ENCODE peak calls at places on chromosomes 4 and X, in four cellular contexts. K is SK-N-SH, W is HCT116, Z is H1. G is an unnamed sample.
A peak's percentile ranks its signal among the peaks of the same experiment; 100 is the strongest.

GRCh38 chrX:32673193-32673592 is 538.2 kb downstream of the DMD start:
- DNase-seq in K (no peak), W (no peak), Z (no peak), G (peak; percentile 39)

GRCh38 chr4:85720736-85721135 is 245.8 kb downstream of the ARHGAP24 start:
- DNase-seq in K (no peak), Z (no peak), W (no peak), G (no peak)

GRCh38 chrX:46913710-46914109 is 1.5 kb downstream of the JADE3 start:
- DNase-seq in K (peak; percentile 21), Z (no peak), W (no peak), G (peak; percentile 69)

GRCh38 chrX:77785400-77785745 is 643 bp downstream of the ATRX start:
- DNase-seq in Z (no peak), W (no peak), K (peak; percentile 74), G (no peak)

GRCh38 chr4:168887809-168888208 is 122.2 kb downstream of the CBR4 start:
- DNase-seq in W (no peak), Z (no peak), K (no peak), G (no peak)

GRCh38 chrX:132030264-132030663 is 7.2 kb downstream of the STK26 start:
- DNase-seq in Z (no peak), K (no peak), W (no peak), G (no peak)

GRCh38 chrX:53437211-53437610 is 3.0 kb upstream of the HSD17B10 start:
- DNase-seq in Z (no peak), W (no peak), K (no peak), G (no peak)

GRCh38 chr4:105025263-105026017 is 121.2 kb upstream of the TET2 start:
- DNase-seq in W (no peak), K (no peak), Z (no peak), G (no peak)

GRCh38 chrX:27186671-27187070 is 276.5 kb downstream of the PPP4R3C start:
- DNase-seq in W (peak; percentile 3), K (peak; percentile 18), Z (no peak), G (peak; percentile 4)

GRCh38 chr4:2482693-2483092 is 13.8 kb downstream of the RNF4 start:
- DNase-seq in W (no peak), K (no peak), Z (no peak), G (no peak)

GRCh38 chrX:134631404-134632346 is 26.6 kb downstream of the PLAC1 start:
- DNase-seq in Z (no peak), K (no peak), W (no peak), G (no peak)

GRCh38 chr4:153651041-153651960 is 32.8 kb upstream of the TLR2 start:
- DNase-seq in K (no peak), W (no peak), Z (no peak), G (no peak)

GRCh38 chrX:51860679-51861078 is 32.7 kb upstream of the MAGED1 start:
- DNase-seq in Z (no peak), K (peak; percentile 30), W (peak; percentile 18), G (peak; percentile 48)

GRCh38 chrX:119062750-119063374 is 9.9 kb upstream of the CT47C1 start:
- DNase-seq in K (no peak), W (no peak), Z (no peak), G (no peak)

GRCh38 chr4:48462363-48462762 is 20.8 kb upstream of the SLC10A4 start:
- DNase-seq in K (peak; percentile 46), W (no peak), Z (no peak), G (no peak)

GRCh38 chrX:78923198-78924015 is 21.8 kb upstream of the P2RY10 start:
- DNase-seq in W (no peak), Z (no peak), K (no peak), G (no peak)

GRCh38 chrX:38868941-38869378 is 67.7 kb downstream of the MID1IP1 start:
- DNase-seq in W (no peak), Z (no peak), K (no peak), G (no peak)

GRCh38 chr4:60089546-60090273 is 1110.4 kb upstream of the ADGRL3 start:
- DNase-seq in K (no peak), W (no peak), Z (no peak), G (no peak)

GRCh38 chr4:2365054-2365912 is 53.2 kb downstream of the ZFYVE28 start:
- DNase-seq in Z (no peak), K (no peak), W (no peak), G (no peak)

GRCh38 chr4:8307714-8308113 is 38.2 kb downstream of the HTRA3 start:
- DNase-seq in Z (no peak), W (no peak), K (no peak), G (no peak)

GRCh38 chr4:120977435-120977997 is 55.0 kb upstream of the PRDM5 start:
- DNase-seq in Z (no peak), K (peak; percentile 15), W (peak; percentile 61), G (peak; percentile 74)

GRCh38 chrX:147853701-147854100 is 58.0 kb upstream of the FMR1 start:
- DNase-seq in Z (peak; percentile 1), K (no peak), W (no peak), G (peak; percentile 5)

GRCh38 chrX:148601034-148601433 is 100.6 kb downstream of the AFF2 start:
- DNase-seq in K (no peak), W (no peak), Z (no peak), G (no peak)

GRCh38 chr4:61401771-61402170 is 201.6 kb downstream of the ADGRL3 start:
- DNase-seq in W (no peak), Z (no peak), K (no peak), G (no peak)
- TF ChIP-seq JUND in W (no peak), Z (no peak), K (no peak), G (no peak)

GRCh38 chrX:21691512-21692018 is 33.4 kb upstream of the KLHL34 start:
- DNase-seq in W (no peak), Z (no peak), K (no peak), G (no peak)
- TF ChIP-seq JUND in W (no peak), Z (no peak), K (no peak), G (no peak)

DNA sequence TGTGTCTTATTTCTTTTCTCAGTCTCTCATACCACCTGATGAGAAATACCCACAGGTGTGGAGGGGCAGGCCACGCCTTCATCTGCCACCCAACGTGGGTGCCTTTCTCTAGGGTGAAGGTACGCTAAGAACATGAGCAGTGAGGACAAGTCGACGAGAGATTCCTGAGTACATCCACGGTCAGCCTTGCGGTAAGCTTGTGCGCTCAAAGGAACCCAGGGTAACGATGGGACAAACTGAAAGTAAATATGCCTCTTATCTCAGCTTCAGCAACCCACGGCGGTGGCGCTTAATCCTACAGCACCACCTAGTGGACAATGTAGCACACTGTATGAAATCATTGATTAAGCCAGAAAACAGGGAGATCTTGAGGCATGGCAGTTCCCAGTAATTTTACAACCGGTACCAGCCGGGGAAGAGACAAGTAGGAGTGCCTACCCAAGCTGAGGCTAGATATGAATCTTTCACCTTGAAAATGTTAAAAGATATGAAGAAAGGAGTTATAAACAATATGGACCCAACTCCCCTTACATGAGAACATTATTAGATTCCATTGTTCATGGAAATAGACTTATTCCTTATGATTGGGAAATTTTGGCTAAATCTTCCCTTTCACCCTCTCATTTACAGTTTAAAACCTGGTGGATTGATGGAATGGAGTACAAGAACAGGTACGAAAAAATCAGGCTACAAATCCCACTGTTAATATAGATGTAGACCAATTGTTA is 63.0 kb downstream of the ZNF732 start:
- DNase-seq in Z (peak; percentile 58), K (no peak), W (no peak), G (peak; percentile 86)
- TF ChIP-seq JUND in Z (no peak), K (no peak), W (no peak), G (no peak)

GRCh38 chrX:63561425-63561824 is 210.3 kb upstream of the SPIN4 start:
- DNase-seq in Z (no peak), K (no peak), W (no peak), G (no peak)
- TF ChIP-seq JUND in Z (no peak), K (no peak), W (no peak), G (no peak)

GRCh38 chr4:24770111-24770584 is 25.2 kb upstream of the SOD3 start:
- DNase-seq in Z (peak; percentile 21), K (no peak), W (peak; percentile 33), G (no peak)
- TF ChIP-seq JUND in Z (no peak), K (peak; percentile 89), W (peak; percentile 74), G (no peak)

G was measured in T47D.